ENCODE peak calls at places on chromosomes 5 and 9, in four cellular contexts. One of them, this sample, is unnamed.

GRCh38 chr5:120465281-120465961 is 1.3 kb downstream of the PRR16 start:
- DNase-seq in PC-3: peak; percentile 39
- DNase-seq in psoas muscle: peak; percentile 39
- DNase-seq in left ventricle myocardium inferior: peak; percentile 48
- DNase-seq in this sample: peak; percentile 74

GRCh38 chr5:91225848-91226686 is 157.1 kb downstream of the ARRDC3 start:
- DNase-seq in PC-3: peak; percentile 66
- DNase-seq in psoas muscle: no peak
- DNase-seq in left ventricle myocardium inferior: no peak
- DNase-seq in this sample: no peak

GRCh38 chr5:169581580-169582227 is 1.9 kb upstream of the SPDL1 start:
- DNase-seq in PC-3: peak; percentile 81
- DNase-seq in psoas muscle: peak; percentile 12
- DNase-seq in left ventricle myocardium inferior: no peak
- DNase-seq in this sample: peak; percentile 81

GRCh38 chr9:108953983-108954574 is 19.9 kb downstream of the ABITRAM start:
- DNase-seq in PC-3: peak; percentile 67
- DNase-seq in psoas muscle: no peak
- DNase-seq in left ventricle myocardium inferior: no peak
- DNase-seq in this sample: peak; percentile 82

GRCh38 chr9:16335788-16336580 is 534.5 kb downstream of the BNC2 start:
- DNase-seq in PC-3: peak; percentile 95
- DNase-seq in psoas muscle: peak; percentile 84
- DNase-seq in left ventricle myocardium inferior: peak; percentile 62
- DNase-seq in this sample: peak; percentile 99

GRCh38 chr9:3733039-3733408 is 207.2 kb upstream of the RFX3 start:
- DNase-seq in PC-3: no peak
- DNase-seq in psoas muscle: no peak
- DNase-seq in left ventricle myocardium inferior: no peak
- DNase-seq in this sample: no peak

GRCh38 chr5:169288066-169288753 is 12.7 kb downstream of the SLIT3 start:
- DNase-seq in PC-3: no peak
- DNase-seq in psoas muscle: no peak
- DNase-seq in left ventricle myocardium inferior: no peak
- DNase-seq in this sample: peak; percentile 57

GRCh38 chr5:55324815-55325418 is 17.1 kb downstream of the MTREX start:
- DNase-seq in PC-3: peak; percentile 16
- DNase-seq in psoas muscle: no peak
- DNase-seq in left ventricle myocardium inferior: no peak
- DNase-seq in this sample: peak; percentile 73

GRCh38 chr5:125725686-125726085 is 697.5 kb upstream of the GRAMD2B start:
- DNase-seq in PC-3: no peak
- DNase-seq in psoas muscle: no peak
- DNase-seq in left ventricle myocardium inferior: no peak
- DNase-seq in this sample: no peak

GRCh38 chr5:57332350-57332749 is 150.3 kb downstream of the ACTBL2 start:
- DNase-seq in PC-3: no peak
- DNase-seq in psoas muscle: no peak
- DNase-seq in left ventricle myocardium inferior: no peak
- DNase-seq in this sample: peak; percentile 66

GRCh38 chr5:178207917-178208280 is 3.6 kb downstream of the HNRNPAB start:
- DNase-seq in PC-3: no peak
- DNase-seq in psoas muscle: no peak
- DNase-seq in left ventricle myocardium inferior: no peak
- DNase-seq in this sample: no peak

GRCh38 chr9:71980266-71981018 is 69.0 kb downstream of the C9orf85 start:
- DNase-seq in PC-3: no peak
- DNase-seq in psoas muscle: no peak
- DNase-seq in left ventricle myocardium inferior: no peak
- DNase-seq in this sample: no peak

GRCh38 chr5:98096155-98096554 is 677.3 kb upstream of the RGMB start:
- DNase-seq in PC-3: peak; percentile 86
- DNase-seq in psoas muscle: no peak
- DNase-seq in left ventricle myocardium inferior: no peak
- DNase-seq in this sample: peak; percentile 78

GRCh38 chr9:37229882-37230482 is 109.6 kb downstream of the ZCCHC7 start:
- DNase-seq in PC-3: peak; percentile 89
- DNase-seq in psoas muscle: no peak
- DNase-seq in left ventricle myocardium inferior: no peak
- DNase-seq in this sample: no peak

GRCh38 chr9:133375116-133375723 is 640 bp downstream of the SURF4 start:
- DNase-seq in PC-3: no peak
- DNase-seq in psoas muscle: no peak
- DNase-seq in left ventricle myocardium inferior: no peak
- DNase-seq in this sample: peak; percentile 42

GRCh38 chr5:27437594-27438200 is 399.3 kb upstream of the CDH9 start:
- DNase-seq in PC-3: no peak
- DNase-seq in psoas muscle: no peak
- DNase-seq in left ventricle myocardium inferior: no peak
- DNase-seq in this sample: no peak

GRCh38 chr9:2242778-2243395 is 227.7 kb downstream of the SMARCA2 start:
- DNase-seq in PC-3: no peak
- DNase-seq in psoas muscle: no peak
- DNase-seq in left ventricle myocardium inferior: no peak
- DNase-seq in this sample: peak; percentile 29

GRCh38 chr9:18467696-18468095 is 6.3 kb upstream of the ADAMTSL1 start:
- DNase-seq in PC-3: no peak
- DNase-seq in psoas muscle: no peak
- DNase-seq in left ventricle myocardium inferior: no peak
- DNase-seq in this sample: no peak

GRCh38 chr5:137152616-137153015 is 346.5 kb downstream of the SPOCK1 start:
- DNase-seq in PC-3: no peak
- DNase-seq in psoas muscle: no peak
- DNase-seq in left ventricle myocardium inferior: no peak
- DNase-seq in this sample: peak; percentile 47

GRCh38 chr5:55319481-55319880 is 11.7 kb downstream of the MTREX start:
- DNase-seq in PC-3: no peak
- DNase-seq in psoas muscle: no peak
- DNase-seq in left ventricle myocardium inferior: no peak
- DNase-seq in this sample: peak; percentile 34

GRCh38 chr9:35829084-35829763 is at the start of gene TMEM8B:
- DNase-seq in PC-3: peak; percentile 73
- DNase-seq in psoas muscle: peak; percentile 98
- DNase-seq in left ventricle myocardium inferior: peak; percentile 99
- DNase-seq in this sample: peak; percentile 82

GRCh38 chr5:90590-91547 is 1.1 kb upstream of the PLEKHG4B start:
- DNase-seq in PC-3: no peak
- DNase-seq in psoas muscle: no peak
- DNase-seq in left ventricle myocardium inferior: no peak
- DNase-seq in this sample: no peak

GRCh38 chr5:84191296-84191695 is 193.4 kb downstream of the EDIL3 start:
- DNase-seq in PC-3: no peak
- DNase-seq in psoas muscle: no peak
- DNase-seq in left ventricle myocardium inferior: no peak
- DNase-seq in this sample: peak; percentile 21

GRCh38 chr5:150989695-150990094 is 30.7 kb upstream of the GPX3 start:
- DNase-seq in PC-3: peak; percentile 26
- DNase-seq in psoas muscle: no peak
- DNase-seq in left ventricle myocardium inferior: no peak
- DNase-seq in this sample: no peak

GRCh38 chr5:134122530-134122929 is 8.0 kb downstream of the TCF7 start:
- DNase-seq in PC-3: no peak
- DNase-seq in psoas muscle: no peak
- DNase-seq in left ventricle myocardium inferior: no peak
- DNase-seq in this sample: no peak

GRCh38 chr5:167939686-167940085 is 351.8 kb upstream of the WWC1 start:
- DNase-seq in PC-3: no peak
- DNase-seq in psoas muscle: no peak
- DNase-seq in left ventricle myocardium inferior: no peak
- DNase-seq in this sample: no peak

GRCh38 chr5:52560366-52560765 is 227.3 kb upstream of the ITGA1 start:
- DNase-seq in PC-3: peak; percentile 56
- DNase-seq in psoas muscle: no peak
- DNase-seq in left ventricle myocardium inferior: no peak
- DNase-seq in this sample: peak; percentile 1

GRCh38 chr5:93349613-93350012 is 231.4 kb downstream of the NR2F1-AS1 start:
- DNase-seq in PC-3: peak; percentile 95
- DNase-seq in psoas muscle: no peak
- DNase-seq in left ventricle myocardium inferior: no peak
- DNase-seq in this sample: peak; percentile 51

DNA sequence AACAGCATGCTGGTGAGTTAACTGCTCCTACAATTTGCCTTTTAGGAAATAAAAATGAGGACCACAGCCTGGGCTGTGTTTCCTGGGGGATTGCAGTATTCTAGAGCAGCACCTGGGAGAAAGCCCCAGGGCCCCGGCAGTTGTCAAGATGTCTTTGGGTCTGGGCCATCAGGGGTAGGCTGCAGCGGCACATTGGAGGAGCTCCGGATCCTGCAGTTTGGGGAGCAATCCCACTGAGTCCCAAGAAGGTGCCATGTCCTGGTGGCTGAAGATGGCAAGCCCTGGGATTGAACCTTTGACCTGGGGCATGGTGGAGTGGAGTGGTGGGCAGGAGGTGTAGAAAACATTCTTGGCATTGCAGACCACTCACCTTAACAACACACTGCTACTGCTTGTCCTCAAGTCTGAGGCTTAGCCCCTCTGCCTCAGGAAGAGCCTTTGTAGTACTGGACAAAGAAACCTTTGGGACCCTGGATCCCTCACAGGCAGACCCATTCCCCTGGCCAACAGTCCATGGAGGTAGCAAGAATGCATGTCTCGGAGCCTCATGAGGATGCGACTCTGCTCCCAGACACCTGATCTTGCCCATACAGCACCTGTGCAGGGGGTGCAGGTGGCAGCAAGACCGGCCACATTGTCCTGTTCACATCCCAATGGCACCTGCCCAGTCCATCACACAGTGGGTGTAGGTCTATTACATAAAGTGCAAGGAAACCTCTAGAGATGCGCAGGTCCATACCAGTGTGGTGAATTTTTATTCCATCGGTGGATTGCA is 159.1 kb upstream of the IRX2 start:
- DNase-seq in PC-3: no peak
- DNase-seq in psoas muscle: no peak
- DNase-seq in left ventricle myocardium inferior: no peak
- DNase-seq in this sample: no peak
- H3K4me3 ChIP-seq in PC-3: no peak overlapping the region
- H3K4me3 ChIP-seq in psoas muscle: no peak overlapping the region
- H3K4me3 ChIP-seq in left ventricle myocardium inferior: no peak overlapping the region
- H3K4me3 ChIP-seq in this sample: no peak overlapping the region

GRCh38 chr5:128844354-128844923 is 120.8 kb upstream of the SLC27A6 start:
- DNase-seq in PC-3: peak; percentile 63
- DNase-seq in psoas muscle: no peak
- DNase-seq in left ventricle myocardium inferior: no peak
- DNase-seq in this sample: peak; percentile 43
- TF ChIP-seq CTCF in PC-3: peak; percentile 70
- TF ChIP-seq CTCF in psoas muscle: peak; percentile 31
- TF ChIP-seq CTCF in left ventricle myocardium inferior: peak; percentile 55
- TF ChIP-seq CTCF in this sample: no peak

GRCh38 chr9:87543251-87543650 is 45.6 kb downstream of the DAPK1 start:
- DNase-seq in PC-3: no peak
- DNase-seq in psoas muscle: no peak
- DNase-seq in left ventricle myocardium inferior: no peak
- DNase-seq in this sample: peak; percentile 81
- H3K4me3 ChIP-seq in PC-3: no peak overlapping the region
- H3K4me3 ChIP-seq in psoas muscle: no peak overlapping the region
- H3K4me3 ChIP-seq in left ventricle myocardium inferior: no peak overlapping the region
- H3K4me3 ChIP-seq in this sample: no peak overlapping the region

GRCh38 chr9:100396769-100397168 is 30.2 kb upstream of the MSANTD3 start:
- DNase-seq in PC-3: no peak
- DNase-seq in psoas muscle: no peak
- DNase-seq in left ventricle myocardium inferior: no peak
- DNase-seq in this sample: no peak

GRCh38 chr9:100394032-100394695 is 32.8 kb upstream of the MSANTD3 start:
- DNase-seq in PC-3: no peak
- DNase-seq in psoas muscle: no peak
- DNase-seq in left ventricle myocardium inferior: no peak
- DNase-seq in this sample: no peak

GRCh38 chr9:100397867-100398266 is 29.1 kb upstream of the MSANTD3 start:
- DNase-seq in PC-3: no peak
- DNase-seq in psoas muscle: no peak
- DNase-seq in left ventricle myocardium inferior: no peak
- DNase-seq in this sample: no peak

GRCh38 chr9:100394819-100395218 is 32.1 kb upstream of the MSANTD3 start:
- DNase-seq in PC-3: no peak
- DNase-seq in psoas muscle: no peak
- DNase-seq in left ventricle myocardium inferior: no peak
- DNase-seq in this sample: no peak
- TF ChIP-seq CTCF in PC-3: no peak
- TF ChIP-seq CTCF in psoas muscle: no peak
- TF ChIP-seq CTCF in left ventricle myocardium inferior: no peak
- TF ChIP-seq CTCF in this sample: no peak

DNA sequence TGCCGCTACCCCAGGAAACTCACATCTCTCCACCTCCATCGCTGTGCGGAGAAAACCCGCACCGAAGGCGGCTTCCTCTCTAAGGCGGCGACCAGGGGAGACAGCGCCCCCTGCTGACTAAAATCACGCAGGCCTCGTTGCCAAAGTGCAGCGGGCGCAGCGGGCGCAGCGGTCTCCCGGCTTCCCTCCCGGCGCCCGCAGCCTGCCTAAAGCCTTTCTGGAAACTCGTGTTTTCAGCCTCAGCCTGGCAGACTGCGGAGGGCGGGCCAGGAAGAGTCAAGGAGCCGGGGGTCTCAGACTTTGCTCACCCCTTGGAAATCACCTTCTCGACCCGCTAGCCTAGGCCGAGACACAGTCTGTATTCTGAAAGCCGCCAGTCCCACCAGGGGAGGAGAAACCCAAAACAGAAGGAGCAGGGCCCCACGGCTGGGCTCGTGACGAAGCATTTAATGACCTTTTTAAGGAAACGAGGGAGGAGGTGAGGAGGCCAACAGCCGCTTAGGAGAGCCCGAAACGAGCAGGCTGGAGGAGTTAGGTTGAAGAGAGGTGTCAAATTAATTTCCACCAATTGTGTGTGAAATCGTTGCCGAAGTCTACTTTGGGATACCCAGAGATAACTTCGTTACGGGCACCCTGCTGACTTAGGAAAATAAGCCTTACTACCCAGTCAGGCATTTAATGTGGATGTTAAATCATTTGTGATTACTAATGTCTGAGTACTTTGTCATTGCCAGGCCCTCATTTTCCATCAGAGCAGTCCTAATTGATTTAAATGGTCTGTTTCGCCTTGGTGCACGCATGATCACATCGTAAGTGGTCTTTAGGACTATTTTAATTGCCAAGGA is 7.3 kb upstream of the FOXB2 start:
- DNase-seq in PC-3: peak; percentile 17
- DNase-seq in psoas muscle: peak; percentile 46
- DNase-seq in left ventricle myocardium inferior: peak; percentile 53
- DNase-seq in this sample: peak; percentile 50
- H3K4me3 ChIP-seq in PC-3: no peak overlapping the region
- H3K4me3 ChIP-seq in psoas muscle: peak overlapping the region; percentile 26
- H3K4me3 ChIP-seq in left ventricle myocardium inferior: peak overlapping the region; percentile 47
- H3K4me3 ChIP-seq in this sample: no peak overlapping the region

GRCh38 chr9:7212101-7212500 is 454.3 kb downstream of the KDM4C start:
- DNase-seq in PC-3: no peak
- DNase-seq in psoas muscle: no peak
- DNase-seq in left ventricle myocardium inferior: no peak
- DNase-seq in this sample: no peak

GRCh38 chr9:7210854-7211637 is 453.3 kb downstream of the KDM4C start:
- DNase-seq in PC-3: no peak
- DNase-seq in psoas muscle: no peak
- DNase-seq in left ventricle myocardium inferior: no peak
- DNase-seq in this sample: no peak

GRCh38 chr9:7211657-7212056 is 453.9 kb downstream of the KDM4C start:
- DNase-seq in PC-3: no peak
- DNase-seq in psoas muscle: no peak
- DNase-seq in left ventricle myocardium inferior: no peak
- DNase-seq in this sample: no peak

GRCh38 chr9:7209051-7209450 is 451.3 kb downstream of the KDM4C start:
- DNase-seq in PC-3: no peak
- DNase-seq in psoas muscle: no peak
- DNase-seq in left ventricle myocardium inferior: no peak
- DNase-seq in this sample: no peak

GRCh38 chr9:7209990-7210389 is 452.2 kb downstream of the KDM4C start:
- DNase-seq in PC-3: no peak
- DNase-seq in psoas muscle: no peak
- DNase-seq in left ventricle myocardium inferior: no peak
- DNase-seq in this sample: no peak
- TF ChIP-seq CTCF in PC-3: no peak
- TF ChIP-seq CTCF in psoas muscle: no peak
- TF ChIP-seq CTCF in left ventricle myocardium inferior: no peak
- TF ChIP-seq CTCF in this sample: no peak

This sample was measured in fibroblast of the aortic adventitia.